ENCODE peak calls at places on chromosomes 2 and 18, in nine cellular contexts. W is neural progenitor cell, M is AG04449, E is tibial nerve, V is fibroblast of mammary gland, T is fibroblast of pulmonary artery, B is astrocyte, D is cardiac fibroblast, K is PC-3. O is an unnamed sample.

GRCh38 chr2:241702155-241702404 is 241 bp downstream of the ING5 start:
- DNase-seq in W (no peak), M (no peak), E (peak), V (peak), T (peak), B (no peak), D (no peak), K (peak), O (no peak)

GRCh38 chr2:10571057-10571456 is 118.7 kb downstream of the NOL10 start:
- DNase-seq in W (no peak), M (no peak), E (no peak), V (no peak), T (no peak), B (no peak), D (no peak), K (no peak), O (no peak)

GRCh38 chr2:208098267-208098666 is 26.1 kb downstream of the CRYGD start:
- DNase-seq in W (no peak), M (no peak), E (no peak), V (no peak), T (no peak), B (no peak), D (no peak), K (no peak), O (no peak)

GRCh38 chr2:237118025-237118424 is 32.3 kb downstream of the COPS8 start:
- DNase-seq in W (no peak), M (no peak), E (no peak), V (peak), T (peak), B (peak), D (peak), K (peak), O (no peak)

GRCh38 chr2:72579595-72580180 is 246.1 kb downstream of the EXOC6B start:
- DNase-seq in W (peak), M (no peak), E (no peak), V (peak), T (peak), B (peak), D (peak), K (peak), O (peak)

GRCh38 chr2:24330161-24330560 is 30.2 kb downstream of the ITSN2 start:
- DNase-seq in W (no peak), M (no peak), E (no peak), V (no peak), T (no peak), B (no peak), D (no peak), K (no peak), O (no peak)

GRCh38 chr18:60568211-60568610 is 195.6 kb upstream of the MC4R start:
- DNase-seq in W (no peak), M (no peak), E (no peak), V (peak), T (no peak), B (no peak), D (peak), K (peak), O (no peak)

GRCh38 chr2:64296150-64296500 is 151.9 kb upstream of the PELI1 start:
- DNase-seq in W (no peak), M (no peak), E (no peak), V (no peak), T (no peak), B (no peak), D (no peak), K (no peak), O (no peak)

GRCh38 chr18:25739356-25739755 is 351.1 kb downstream of the SS18 start:
- DNase-seq in W (no peak), M (no peak), E (no peak), V (no peak), T (no peak), B (no peak), D (no peak), K (no peak), O (no peak)

GRCh38 chr2:104841694-104842093 is 12.2 kb upstream of the POU3F3 start:
- DNase-seq in W (no peak), M (no peak), E (no peak), V (no peak), T (no peak), B (no peak), D (no peak), K (no peak), O (no peak)

GRCh38 chr18:3665780-3666525 is 216.0 kb downstream of the TGIF1 start:
- DNase-seq in W (peak), M (peak), E (peak), V (peak), T (peak), B (peak), D (peak), K (peak), O (peak)

GRCh38 chr2:70678576-70679143 is 89.3 kb downstream of the ADD2 start:
- DNase-seq in W (no peak), M (no peak), E (no peak), V (no peak), T (no peak), B (no peak), D (no peak), K (no peak), O (no peak)

GRCh38 chr18:59269563-59270214 is 3.6 kb downstream of the RAX start:
- DNase-seq in W (no peak), M (no peak), E (no peak), V (no peak), T (no peak), B (no peak), D (no peak), K (no peak), O (no peak)
- H3K4me3 ChIP-seq in W (peak), M (no peak), E (no peak), V (no peak), T (no peak), B (no peak), D (no peak), K (peak), O (no peak)

GRCh38 chr2:201139836-201140599 is 24.1 kb downstream of the CFLAR start:
- DNase-seq in W (no peak), M (no peak), E (no peak), V (no peak), T (no peak), B (no peak), D (no peak), K (no peak), O (no peak)
- TF ChIP-seq CTCF in W (no peak), M (no peak), E (no peak), V (no peak), T (no peak), B (no peak), D (no peak), K (no peak), O (no peak)

DNA sequence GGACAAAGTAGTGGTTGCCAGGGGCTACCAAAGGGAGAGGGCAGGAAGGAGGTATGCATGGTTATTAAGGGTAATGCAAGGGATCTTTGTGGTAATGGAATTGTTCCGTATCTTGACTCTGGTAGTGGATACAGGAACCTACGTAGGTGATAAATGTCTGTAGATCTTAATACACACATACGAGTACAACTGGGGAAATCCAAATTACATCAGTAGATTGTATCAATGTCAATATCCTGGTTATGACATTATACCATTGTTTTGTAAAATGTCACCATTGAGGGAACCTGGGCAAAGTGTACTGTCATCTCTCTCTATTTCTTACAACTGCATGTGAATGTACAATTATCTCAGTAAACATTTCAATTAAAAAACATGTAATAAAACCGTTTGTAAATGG is 56.2 kb downstream of the ALPK2 start:
- DNase-seq in W (no peak), M (no peak), E (no peak), V (no peak), T (no peak), B (no peak), D (no peak), K (peak), O (no peak)
- H3K4me3 ChIP-seq in W (no peak), M (no peak), E (no peak), V (no peak), T (no peak), B (no peak), D (no peak), K (no peak), O (no peak)

GRCh38 chr18:47422524-47422923 is 171.1 kb upstream of the SKOR2 start:
- DNase-seq in W (peak), M (no peak), E (no peak), V (peak), T (no peak), B (no peak), D (peak), K (no peak), O (no peak)
- TF ChIP-seq CTCF in W (no peak), M (no peak), E (no peak), V (peak), T (no peak), B (no peak), D (no peak), K (no peak), O (no peak)

DNA sequence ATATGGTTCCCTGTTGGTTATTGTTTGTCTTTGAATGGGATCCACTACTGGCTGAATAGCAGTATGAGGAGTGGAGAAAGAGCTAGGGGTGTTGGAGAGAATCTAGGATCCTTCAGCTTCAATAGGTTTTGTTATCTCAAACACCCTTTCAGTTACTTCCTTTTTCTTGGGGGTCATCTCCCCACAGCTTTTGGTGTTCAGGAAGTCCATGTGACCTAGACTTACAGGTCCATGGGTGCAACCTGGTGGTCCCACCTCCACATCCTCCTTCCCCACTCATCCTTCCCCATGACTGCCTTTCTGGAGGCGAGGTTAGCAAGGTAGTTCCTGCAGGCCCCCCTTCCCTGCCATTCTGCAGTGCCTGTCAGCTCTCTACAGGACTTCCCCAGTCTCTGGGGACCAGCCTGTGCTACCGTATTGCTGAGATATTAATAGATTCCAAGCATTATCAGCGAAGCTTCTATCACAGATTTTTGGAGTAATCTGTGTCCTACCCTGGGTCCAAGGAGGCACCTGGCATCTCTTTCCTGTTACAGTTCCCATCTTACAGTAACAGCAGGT is 107.6 kb downstream of the TMEM17 start:
- DNase-seq in W (no peak), M (no peak), E (no peak), V (no peak), T (no peak), B (no peak), D (no peak), K (no peak), O (no peak)
- H3K4me3 ChIP-seq in W (no peak), M (no peak), E (no peak), V (no peak), T (no peak), B (no peak), D (no peak), K (no peak), O (no peak)

GRCh38 chr2:149648282-149649030 is 60.9 kb upstream of the MMADHC start:
- DNase-seq in W (no peak), M (peak), E (no peak), V (peak), T (peak), B (peak), D (peak), K (peak), O (peak)
- TF ChIP-seq CTCF in W (no peak), M (no peak), E (no peak), V (no peak), T (no peak), B (no peak), D (peak), K (no peak), O (peak)

DNA sequence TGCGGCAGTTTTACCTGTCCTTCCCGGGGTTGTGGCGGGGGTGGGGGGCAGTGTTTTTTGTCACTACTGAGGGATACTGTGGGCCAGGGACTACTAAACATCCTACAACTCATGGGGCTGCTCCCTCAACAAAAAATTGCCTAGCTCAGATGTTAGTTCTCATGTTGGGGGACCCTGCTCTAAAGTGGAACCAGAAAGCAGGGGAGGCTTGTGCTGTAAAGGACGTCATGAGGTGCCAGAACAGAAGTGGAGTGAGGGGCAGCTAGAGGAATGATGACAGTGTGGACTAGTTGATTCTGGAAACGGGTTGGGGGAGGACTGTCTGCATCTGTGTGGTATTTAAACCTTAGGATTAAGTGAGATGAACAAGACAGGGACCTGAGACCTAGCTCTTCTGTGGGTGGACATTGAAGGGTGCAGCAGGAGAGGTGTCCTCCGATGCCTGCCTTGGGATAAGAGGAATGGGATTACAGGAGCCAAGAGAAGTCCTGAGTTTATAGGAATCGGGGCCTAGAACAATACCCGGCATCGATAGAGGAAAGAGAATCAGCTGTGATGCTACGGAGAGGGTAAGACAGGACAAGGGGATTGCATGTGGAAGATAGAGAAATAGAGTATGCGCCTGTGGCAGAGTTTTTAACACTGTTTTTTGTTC is 2.7 kb downstream of the RPL31 start:
- DNase-seq in W (no peak), M (no peak), E (no peak), V (no peak), T (no peak), B (no peak), D (no peak), K (no peak), O (no peak)
- H3K4me3 ChIP-seq in W (no peak), M (peak), E (no peak), V (peak), T (peak), B (peak), D (no peak), K (peak), O (no peak)

DNA sequence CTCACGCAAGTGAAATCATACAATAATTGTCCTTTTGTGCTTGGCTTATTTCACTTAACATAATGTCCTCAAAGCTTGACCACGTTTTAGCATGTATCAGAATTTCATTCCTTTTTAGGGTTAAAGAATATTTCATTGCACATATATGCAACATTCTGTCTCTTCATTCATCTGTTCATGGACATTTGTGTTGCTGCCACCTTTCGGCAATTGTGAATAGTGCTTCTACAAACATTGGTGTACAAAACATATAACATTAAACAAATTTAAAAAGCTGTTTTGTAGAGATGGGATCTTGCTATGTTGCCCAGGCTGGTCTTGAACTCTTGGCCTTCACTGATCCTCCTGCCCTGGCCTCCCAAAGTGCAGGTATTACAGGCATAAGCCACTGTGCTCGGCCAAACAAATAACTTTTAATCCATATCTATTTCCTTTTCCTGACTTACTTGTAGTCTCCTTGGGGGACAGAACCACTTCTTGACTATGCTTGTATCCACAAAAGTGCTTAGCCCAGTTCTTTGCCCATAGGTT is 209.3 kb downstream of the SLC4A3 start:
- DNase-seq in W (no peak), M (no peak), E (peak), V (peak), T (peak), B (no peak), D (peak), K (peak), O (peak)
- TF ChIP-seq CTCF in W (peak), M (peak), E (no peak), V (peak), T (peak), B (peak), D (peak), K (peak), O (peak)

GRCh38 chr2:220682616-220683015 is 889.5 kb downstream of the EPHA4 start:
- DNase-seq in W (no peak), M (no peak), E (no peak), V (no peak), T (no peak), B (peak), D (no peak), K (peak), O (no peak)

GRCh38 chr2:220678943-220679342 is 893.2 kb downstream of the EPHA4 start:
- DNase-seq in W (no peak), M (no peak), E (no peak), V (no peak), T (no peak), B (no peak), D (no peak), K (no peak), O (no peak)

GRCh38 chr2:220673475-220673874 is 898.6 kb downstream of the EPHA4 start:
- DNase-seq in W (no peak), M (no peak), E (no peak), V (no peak), T (no peak), B (no peak), D (no peak), K (no peak), O (no peak)

GRCh38 chr2:220674033-220674432 is 898.1 kb downstream of the EPHA4 start:
- DNase-seq in W (no peak), M (no peak), E (no peak), V (no peak), T (no peak), B (no peak), D (no peak), K (no peak), O (no peak)

DNA sequence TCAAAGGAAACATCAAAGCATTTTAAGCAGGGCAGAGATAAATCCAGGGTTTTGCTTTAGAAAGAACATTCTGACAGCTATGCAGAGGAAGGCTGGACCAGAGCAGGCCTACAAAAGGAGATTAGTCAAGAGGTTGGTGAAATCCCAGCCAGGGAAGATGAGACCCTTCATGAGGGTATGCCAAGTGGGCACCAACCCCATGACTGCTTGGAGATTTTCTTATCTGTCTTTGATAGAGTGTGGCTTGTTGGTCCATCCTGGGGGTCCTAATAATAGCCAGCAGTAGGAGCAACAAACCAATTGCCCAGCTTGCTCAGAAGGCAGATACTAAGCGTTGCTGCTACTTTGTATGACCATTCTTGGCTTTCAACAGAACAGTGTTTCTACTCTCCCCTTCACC is 895.4 kb downstream of the EPHA4 start:
- DNase-seq in W (no peak), M (no peak), E (no peak), V (no peak), T (no peak), B (no peak), D (no peak), K (no peak), O (no peak)
- H3K4me3 ChIP-seq in W (no peak), M (no peak), E (no peak), V (no peak), T (no peak), B (no peak), D (no peak), K (no peak), O (no peak)

O was measured in choroid plexus epithelial cell.